ENCODE peak calls at places on chromosomes 2 and 18, in five cellular contexts. Y is stimulated activated CD8-positive, alpha-beta memory T cell treated with anti-CD3 and anti-CD28 coated beads, Interleukin-15, amount 100 ng/mL, for 4 hours; L is heart right ventricle; M is SK-N-SH; W is activated CD4-positive, alpha-beta T cell treated with anti-CD3 and anti-CD28 coated beads for 24 hours. Q is an unnamed sample.

GRCh38 chr18:72375628-72376027 is 168.5 kb downstream of the CBLN2 start:
- DNase-seq in Y (no peak), L (no peak), M (no peak), W (no peak), Q (no peak)

GRCh38 chr2:37414470-37414949 is 70.1 kb downstream of the QPCT start:
- DNase-seq in Y (no peak), L (no peak), M (peak; percentile 72), W (no peak), Q (no peak)

GRCh38 chr2:84701880-84702279 is 179.0 kb downstream of the TRABD2A start:
- DNase-seq in Y (no peak), L (no peak), M (no peak), W (no peak), Q (no peak)

GRCh38 chr18:62226047-62226446 is 39.0 kb downstream of the RELCH start:
- DNase-seq in Y (no peak), L (no peak), M (no peak), W (no peak), Q (no peak)

GRCh38 chr2:68253211-68254068 is 1.1 kb upstream of the PPP3R1 start:
- DNase-seq in Y (no peak), L (no peak), M (peak; percentile 30), W (no peak), Q (no peak)

GRCh38 chr18:64165906-64166305 is 17.0 kb upstream of the LINC00305 start:
- DNase-seq in Y (no peak), L (no peak), M (no peak), W (no peak), Q (no peak)

GRCh38 chr2:168592181-168592831 is 136.2 kb downstream of the CERS6 start:
- DNase-seq in Y (no peak), L (no peak), M (no peak), W (no peak), Q (no peak)

GRCh38 chr18:9101730-9102390 is 639 bp upstream of the NDUFV2 start:
- DNase-seq in Y (no peak), L (no peak), M (peak; percentile 66), W (no peak), Q (no peak)

GRCh38 chr2:95295376-95295775 is 1.8 kb upstream of the KCNIP3 start:
- DNase-seq in Y (no peak), L (no peak), M (no peak), W (no peak), Q (no peak)

GRCh38 chr2:222272446-222273035 is 26.3 kb downstream of the PAX3 start:
- DNase-seq in Y (no peak), L (no peak), M (no peak), W (no peak), Q (no peak)

GRCh38 chr2:31889044-31889443 is 121.8 kb downstream of the MEMO1 start:
- DNase-seq in Y (no peak), L (no peak), M (no peak), W (no peak), Q (no peak)

GRCh38 chr2:172282944-172283343 is 144.4 kb upstream of the ITGA6 start:
- DNase-seq in Y (no peak), L (no peak), M (no peak), W (no peak), Q (no peak)

GRCh38 chr18:23738575-23738974 is 49.3 kb downstream of the LAMA3 start:
- DNase-seq in Y (no peak), L (no peak), M (no peak), W (no peak), Q (no peak)

GRCh38 chr2:6442252-6442651 is 423.5 kb downstream of the CMPK2 start:
- DNase-seq in Y (no peak), L (no peak), M (no peak), W (no peak), Q (no peak)

GRCh38 chr2:102166189-102166845 is 20.5 kb upstream of the IL1RL2 start:
- DNase-seq in Y (no peak), L (no peak), M (no peak), W (no peak), Q (no peak)

GRCh38 chr2:40558772-40559171 is 106.9 kb upstream of the SLC8A1 start:
- DNase-seq in Y (no peak), L (no peak), M (no peak), W (no peak), Q (no peak)

GRCh38 chr2:237577458-237577857 is 11.1 kb downstream of the PRLH start:
- DNase-seq in Y (no peak), L (no peak), M (no peak), W (no peak), Q (no peak)

GRCh38 chr2:19973471-19973870 is 16.4 kb downstream of the WDR35 start:
- DNase-seq in Y (no peak), L (no peak), M (no peak), W (no peak), Q (no peak)

GRCh38 chr2:46981662-46982351 is 66.2 kb upstream of the MCFD2 start:
- DNase-seq in Y (no peak), L (no peak), M (no peak), W (no peak), Q (no peak)

GRCh38 chr2:3480352-3481010 is 38.9 kb downstream of the ADI1 start:
- DNase-seq in Y (no peak), L (no peak), M (no peak), W (no peak), Q (no peak)

GRCh38 chr18:7338846-7339245 is 108.0 kb downstream of the LRRC30 start:
- DNase-seq in Y (no peak), L (no peak), M (no peak), W (no peak), Q (no peak)

GRCh38 chr2:112881217-112882000 is 29.6 kb upstream of the IL37 start:
- DNase-seq in Y (no peak), L (no peak), M (no peak), W (no peak), Q (no peak)